ENCODE peak calls at places on chromosomes 16 and 17, in seven cellular contexts. K is HTR-8/SVneo; G is body of pancreas; Z is effector CD4-positive, alpha-beta T cell; D is activated naive CD4-positive, alpha-beta T cell; U is AG09319; F is GDM1. I is an unnamed sample.

GRCh38 chr16:51445250-51445649 is 294.2 kb upstream of the SALL1 start:
- DNase-seq in U (no peak), D (no peak), Z (no peak), F (no peak), G (no peak), K (no peak), I (no peak)

GRCh38 chr17:57487552-57487951 is 231.2 kb downstream of the MSI2 start:
- DNase-seq in F (no peak), G (no peak), K (no peak), D (no peak), Z (no peak), U (no peak), I (no peak)

GRCh38 chr16:15925631-15926030 is 23.8 kb upstream of the ABCC1 start:
- DNase-seq in K (no peak), F (no peak), G (no peak), D (no peak), U (no peak), Z (no peak), I (no peak)

GRCh38 chr17:27430882-27431491 is 25.3 kb upstream of the KSR1 start:
- DNase-seq in D (no peak), Z (no peak), F (no peak), G (peak; percentile 29), K (peak; percentile 73), U (peak; percentile 11), I (no peak)

GRCh38 chr16:11949527-11949926 is 7.7 kb upstream of the NPIPB2 start:
- DNase-seq in K (peak; percentile 59), U (no peak), F (peak; percentile 4), G (peak; percentile 17), D (no peak), Z (no peak), I (peak; percentile 16)

GRCh38 chr17:42284566-42284965 is 3.7 kb upstream of the STAT5A start:
- DNase-seq in K (no peak), F (no peak), D (no peak), U (no peak), G (peak; percentile 4), Z (no peak), I (no peak)

GRCh38 chr17:2598166-2598565 is 4.7 kb downstream of the PAFAH1B1 start:
- DNase-seq in Z (no peak), U (no peak), D (no peak), K (no peak), F (no peak), G (no peak), I (peak; percentile 37)

GRCh38 chr17:927611-928461 is 51.7 kb downstream of the NXN start:
- DNase-seq in Z (no peak), K (peak; percentile 92), G (no peak), F (no peak), D (no peak), U (peak; percentile 92), I (peak; percentile 99)

GRCh38 chr17:41849251-41849990 is 11.8 kb downstream of the KLHL10 start:
- DNase-seq in K (no peak), G (no peak), F (no peak), Z (no peak), U (no peak), D (no peak), I (no peak)

GRCh38 chr16:68590201-68590994 is 51.3 kb downstream of the ZFP90 start:
- DNase-seq in D (peak; percentile 31), F (peak; percentile 12), U (peak; percentile 0), G (peak; percentile 73), K (peak; percentile 89), Z (peak; percentile 31), I (peak; percentile 10)

GRCh38 chr16:89099905-89100304 is 6.3 kb downstream of the ACSF3 start:
- DNase-seq in F (no peak), Z (no peak), D (no peak), K (no peak), G (no peak), U (no peak), I (no peak)

GRCh38 chr16:46850619-46851555 is 19.9 kb upstream of the C16orf87 start:
- DNase-seq in D (no peak), F (no peak), K (no peak), U (no peak), Z (no peak), G (no peak), I (no peak)

GRCh38 chr17:79981090-79981489 is 54.6 kb downstream of the TBC1D16 start:
- DNase-seq in G (peak; percentile 10), U (no peak), Z (no peak), K (no peak), F (no peak), D (no peak), I (no peak)

GRCh38 chr16:14354561-14355351 is 275.3 kb downstream of the PARN start:
- DNase-seq in U (no peak), K (no peak), G (no peak), D (no peak), F (no peak), Z (no peak), I (no peak)

GRCh38 chr17:48752399-48753288 is 24.1 kb upstream of the HOXB13 start:
- DNase-seq in G (no peak), U (no peak), F (no peak), D (no peak), Z (no peak), K (no peak), I (no peak)

GRCh38 chr17:45077643-45078042 is 16.5 kb downstream of the NMT1 start:
- DNase-seq in K (no peak), Z (no peak), G (no peak), D (no peak), F (peak; percentile 56), U (no peak), I (no peak)

GRCh38 chr16:48444574-48444973 is 59.4 kb upstream of the SIAH1 start:
- DNase-seq in Z (no peak), U (peak; percentile 44), F (no peak), D (no peak), K (peak; percentile 70), G (no peak), I (peak; percentile 63)

GRCh38 chr16:50718061-50718760 is 23.7 kb upstream of the CYLD start:
- DNase-seq in Z (no peak), K (no peak), U (no peak), D (no peak), G (no peak), F (no peak), I (no peak)

GRCh38 chr16:85605051-85605911 is 7.8 kb upstream of the GSE1 start:
- DNase-seq in Z (no peak), K (no peak), D (no peak), F (no peak), U (no peak), G (no peak), I (no peak)

GRCh38 chr17:48144976-48145798 is 37.6 kb downstream of the SNX11 start:
- DNase-seq in D (no peak), U (no peak), F (no peak), K (no peak), G (no peak), Z (no peak), I (no peak)

GRCh38 chr16:84013787-84014569 is 28.6 kb downstream of the SLC38A8 start:
- DNase-seq in Z (peak; percentile 9), D (peak; percentile 34), U (no peak), F (peak; percentile 9), K (peak; percentile 80), G (peak; percentile 93), I (no peak)

I was measured in AG09309.